ENCODE peak calls at places on chromosomes 1 and 21, in six cellular contexts. C is anterior cingulate cortex, W is retina, B is uterus, E is T-helper 1 cell, J is EL. X is an unnamed sample.

GRCh38 chr1:112594208-112594876 is 24.6 kb downstream of the ST7L start:
- DNase-seq in C (no peak), W (no peak), B (no peak), E (no peak), J (no peak), X (no peak)

GRCh38 chr1:218679988-218680743 is 335.0 kb downstream of the TGFB2 start:
- DNase-seq in C (no peak), W (no peak), B (no peak), E (no peak), J (peak; percentile 64), X (no peak)

GRCh38 chr1:173255214-173255813 is 48.2 kb upstream of the TNFSF4 start:
- DNase-seq in C (no peak), W (peak; percentile 10), B (no peak), E (no peak), J (peak; percentile 62), X (peak; percentile 57)

GRCh38 chr1:11730429-11730861 is 5.5 kb upstream of the AGTRAP start:
- DNase-seq in C (no peak), W (no peak), B (no peak), E (no peak), J (peak; percentile 54), X (peak; percentile 46)

GRCh38 chr1:156860639-156861423 is at the start of gene NTRK1:
- DNase-seq in C (no peak), W (peak; percentile 72), B (peak; percentile 71), E (peak; percentile 54), J (peak; percentile 43), X (peak; percentile 19)

GRCh38 chr1:232192781-232193450 is 437.0 kb downstream of the SIPA1L2 start:
- DNase-seq in C (no peak), W (no peak), B (no peak), E (no peak), J (peak; percentile 28), X (no peak)

GRCh38 chr21:42461881-42462877 is 33.8 kb downstream of the RSPH1 start:
- DNase-seq in C (no peak), W (no peak), B (no peak), E (no peak), J (no peak), X (no peak)

GRCh38 chr1:178230881-178231409 is 137.0 kb downstream of the RASAL2 start:
- DNase-seq in C (no peak), W (no peak), B (no peak), E (no peak), J (no peak), X (no peak)

GRCh38 chr1:229156819-229157218 is 114.1 kb upstream of the RAB4A start:
- DNase-seq in C (no peak), W (no peak), B (no peak), E (no peak), J (no peak), X (no peak)